ENCODE peak calls at places on chromosomes 2 and 18, in four cellular contexts. U is psoas muscle; P is activated CD8-positive, alpha-beta memory T cell treated with anti-CD3 and anti-CD28 coated beads, Interleukin-2, amount 10 ng/mL, durations not matched to agents 7 days and 5 days; R is heart left ventricle. J is an unnamed sample.

GRCh38 chr2:238831177-238831576 is 16.7 kb upstream of the TWIST2 start:
- ATAC-seq in U (no peak), P (no peak), R (no peak), J (peak)

GRCh38 chr2:217653240-217653639 is 349.6 kb downstream of the TNS1 start:
- ATAC-seq in U (peak), R (peak), P (no peak), J (peak)

GRCh38 chr2:69171070-69171811 is 158.3 kb downstream of the ANTXR1 start:
- ATAC-seq in P (no peak), R (no peak), U (no peak), J (no peak)

GRCh38 chr2:127649100-127649611 is 3.2 kb downstream of the GPR17 start:
- ATAC-seq in U (peak), P (no peak), R (no peak), J (no peak)

GRCh38 chr18:59927246-59927825 is 27.5 kb downstream of the PMAIP1 start:
- ATAC-seq in P (peak), U (no peak), R (no peak), J (peak)

GRCh38 chr2:239792649-239793010 is 232.5 kb downstream of the NDUFA10 start:
- ATAC-seq in P (no peak), U (no peak), R (no peak), J (no peak)

GRCh38 chr2:164560902-164561301 is 60.4 kb downstream of the GRB14 start:
- ATAC-seq in U (peak), R (peak), P (no peak), J (no peak)

GRCh38 chr2:74205113-74205512 is 6.7 kb downstream of the MTHFD2 start:
- ATAC-seq in R (no peak), U (no peak), P (no peak), J (no peak)

GRCh38 chr18:376307-376706 is 108.5 kb upstream of the THOC1 start:
- ATAC-seq in R (peak), P (no peak), U (peak), J (no peak)

GRCh38 chr2:132670104-132670960 is at the start of gene LYPD1:
- ATAC-seq in U (peak), R (peak), P (no peak), J (no peak)

GRCh38 chr18:8966819-8967218 is 135.7 kb upstream of the NDUFV2 start:
- ATAC-seq in U (no peak), P (no peak), R (no peak), J (no peak)

GRCh38 chr2:47230418-47230817 is 75.3 kb upstream of the STPG4 start:
- ATAC-seq in U (peak), P (no peak), R (peak), J (no peak)

GRCh38 chr2:161088658-161089350 is 71.4 kb upstream of the TANK start:
- ATAC-seq in U (no peak), R (no peak), P (no peak), J (peak)

GRCh38 chr2:72148975-72149555 is 1.4 kb upstream of the CYP26B1 start:
- ATAC-seq in R (peak), P (no peak), U (peak), J (peak)

GRCh38 chr2:239577306-239577705 is 176.5 kb upstream of the HDAC4 start:
- ATAC-seq in P (no peak), R (no peak), U (no peak), J (no peak)

GRCh38 chr2:75416420-75417342 is 144.1 kb downstream of the EVA1A start:
- ATAC-seq in P (no peak), U (no peak), R (no peak), J (no peak)

GRCh38 chr2:64104944-64105343 is 39.3 kb downstream of the PELI1 start:
- ATAC-seq in P (no peak), U (no peak), R (no peak), J (no peak)

GRCh38 chr2:218307415-218308090 is 15.2 kb upstream of the TMBIM1 start:
- ATAC-seq in P (no peak), U (no peak), R (peak), J (no peak)

GRCh38 chr2:37326285-37326684 is 1.7 kb upstream of the PRKD3 start:
- ATAC-seq in P (no peak), R (peak), U (no peak), J (no peak)

GRCh38 chr2:207533609-207534008 is 3.8 kb downstream of the CREB1 start:
- ATAC-seq in U (no peak), R (no peak), P (no peak), J (no peak)

GRCh38 chr2:105241443-105241842 is at the start of gene GPR45:
- ATAC-seq in U (no peak), R (no peak), P (no peak), J (no peak)

GRCh38 chr2:223185638-223186037 is 133.6 kb downstream of the KCNE4 start:
- ATAC-seq in R (no peak), P (no peak), U (no peak), J (no peak)

GRCh38 chr2:69571189-69571588 is 72.3 kb downstream of the AAK1 start:
- ATAC-seq in P (no peak), R (no peak), U (no peak), J (no peak)

GRCh38 chr2:175282300-175282699 is 100.8 kb upstream of the ATP5MC3 start:
- ATAC-seq in U (no peak), P (peak), R (peak), J (peak)

GRCh38 chr2:43225093-43225787 is 1.2 kb downstream of the ZFP36L2 start:
- ATAC-seq in R (no peak), U (no peak), P (peak), J (peak)

GRCh38 chr18:28086530-28087172 is 90.3 kb downstream of the CDH2 start:
- ATAC-seq in U (no peak), R (peak), P (no peak), J (no peak)

GRCh38 chr2:61882850-61883249 is 5.6 kb downstream of the CCT4 start:
- ATAC-seq in U (no peak), R (no peak), P (no peak), J (no peak)

GRCh38 chr18:57853133-57853532 is 50.0 kb upstream of the ATP8B1 start:
- ATAC-seq in P (no peak), U (no peak), R (no peak), J (no peak)

GRCh38 chr2:233979748-233980147 is 62.6 kb downstream of the TRPM8 start:
- ATAC-seq in U (no peak), R (no peak), P (no peak), J (peak)

GRCh38 chr2:101152195-101153076 is 1.3 kb upstream of the TBC1D8 start:
- ATAC-seq in U (peak), R (peak), P (no peak), J (peak)

GRCh38 chr2:12715258-12715865 is 1.4 kb upstream of the TRIB2 start:
- ATAC-seq in U (no peak), P (no peak), R (peak), J (no peak)

GRCh38 chr2:191806396-191806795 is 40.5 kb downstream of the CAVIN2 start:
- ATAC-seq in R (no peak), P (no peak), U (no peak), J (no peak)

GRCh38 chr18:74556166-74556565 is 21.9 kb downstream of the CNDP1 start:
- ATAC-seq in U (no peak), P (no peak), R (no peak), J (no peak)

GRCh38 chr2:2013476-2013875 is 269.2 kb upstream of the PXDN start:
- ATAC-seq in U (no peak), R (no peak), P (no peak), J (no peak)

GRCh38 chr2:239456940-239457339 is 56.1 kb upstream of the HDAC4 start:
- ATAC-seq in P (no peak), R (no peak), U (no peak), J (no peak)

GRCh38 chr2:24087032-24087431 is 2.4 kb upstream of the TP53I3 start:
- ATAC-seq in P (no peak), R (no peak), U (no peak), J (no peak)

GRCh38 chr18:76688724-76689472 is 133.5 kb upstream of the ZNF236 start:
- ATAC-seq in R (no peak), P (no peak), U (no peak), J (no peak)

GRCh38 chr2:191122638-191123294 is 28.0 kb downstream of the STAT4 start:
- ATAC-seq in U (no peak), P (peak), R (no peak), J (peak)

GRCh38 chr2:226399006-226399405 is 400.6 kb downstream of the IRS1 start:
- ATAC-seq in P (no peak), R (no peak), U (no peak), J (no peak)